ENCODE peak calls at places on chromosomes 5 and 9, in four cellular contexts. J, R, L and O are unnamed samples.

GRCh38 chr5:157900644-157901043 is 41.7 kb upstream of the CLINT1 start:
- DNase-seq in L (no peak), R (no peak), J (no peak), O (no peak)

GRCh38 chr9:110659891-110660541 is 8.6 kb upstream of the MUSK start:
- DNase-seq in R (no peak), J (no peak), L (no peak), O (peak)

GRCh38 chr9:36911037-36911436 is 123.0 kb downstream of the PAX5 start:
- DNase-seq in J (no peak), L (no peak), R (no peak), O (no peak)

GRCh38 chr9:22037954-22038690 is 29.0 kb upstream of the CDKN2B start:
- DNase-seq in J (peak), R (no peak), L (no peak), O (peak)

GRCh38 chr5:160930361-160930760 is 78.3 kb upstream of the ATP10B start:
- DNase-seq in L (no peak), R (no peak), J (no peak), O (no peak)

GRCh38 chr5:22787807-22788206 is 65.3 kb downstream of the CDH12 start:
- DNase-seq in L (no peak), R (no peak), J (no peak), O (no peak)

GRCh38 chr5:33313150-33313549 is 127.6 kb upstream of the TARS1 start:
- DNase-seq in L (no peak), J (peak), R (no peak), O (peak)

GRCh38 chr5:72486371-72486770 is 20.8 kb downstream of the ZNF366 start:
- DNase-seq in J (no peak), L (no peak), R (no peak), O (peak)

GRCh38 chr5:61010759-61011460 is 65.9 kb downstream of the NDUFAF2 start:
- DNase-seq in L (peak), J (peak), R (peak), O (no peak)

GRCh38 chr9:126945682-126946081 is 31.1 kb downstream of the RALGPS1 start:
- DNase-seq in J (no peak), L (no peak), R (peak), O (no peak)

GRCh38 chr9:37971107-37971459 is 67.2 kb upstream of the SLC25A51 start:
- DNase-seq in L (no peak), R (no peak), J (no peak), O (no peak)

GRCh38 chr9:68896495-68896894 is 117.4 kb downstream of the PRKACG start:
- DNase-seq in R (no peak), J (no peak), L (no peak), O (no peak)

GRCh38 chr5:156920861-156921431 is 42.1 kb downstream of the TIMD4 start:
- DNase-seq in R (no peak), J (no peak), L (no peak), O (no peak)

GRCh38 chr9:133822439-133823065 is 84.4 kb upstream of the SARDH start:
- DNase-seq in R (no peak), L (no peak), J (no peak), O (no peak)

GRCh38 chr9:137229903-137230719 is 590 bp upstream of the SLC34A3 start:
- DNase-seq in L (no peak), R (no peak), J (no peak), O (no peak)

GRCh38 chr9:116705531-116705930 is 18.4 kb downstream of the TRIM32 start:
- DNase-seq in L (no peak), J (no peak), R (no peak), O (no peak)

GRCh38 chr5:123997354-123998215 is 485.6 kb downstream of the CSNK1G3 start:
- DNase-seq in L (no peak), R (no peak), J (no peak), O (no peak)

GRCh38 chr5:173283318-173284288 is 44.6 kb downstream of the STC2 start:
- DNase-seq in J (peak), L (peak), R (peak), O (peak)

GRCh38 chr9:2407450-2407849 is 214.1 kb upstream of the VLDLR start:
- DNase-seq in L (no peak), R (no peak), J (no peak), O (no peak)

GRCh38 chr5:139668064-139668880 is 20.1 kb downstream of the CXXC5 start:
- DNase-seq in L (no peak), R (peak), J (no peak), O (peak)

GRCh38 chr5:59897075-59897474 is 3.5 kb upstream of the PDE4D start:
- DNase-seq in J (no peak), R (no peak), L (no peak), O (no peak)

GRCh38 chr5:59893061-59893435 is 478 bp downstream of the PDE4D start:
- DNase-seq in J (no peak), L (no peak), R (no peak), O (no peak)

DNA sequence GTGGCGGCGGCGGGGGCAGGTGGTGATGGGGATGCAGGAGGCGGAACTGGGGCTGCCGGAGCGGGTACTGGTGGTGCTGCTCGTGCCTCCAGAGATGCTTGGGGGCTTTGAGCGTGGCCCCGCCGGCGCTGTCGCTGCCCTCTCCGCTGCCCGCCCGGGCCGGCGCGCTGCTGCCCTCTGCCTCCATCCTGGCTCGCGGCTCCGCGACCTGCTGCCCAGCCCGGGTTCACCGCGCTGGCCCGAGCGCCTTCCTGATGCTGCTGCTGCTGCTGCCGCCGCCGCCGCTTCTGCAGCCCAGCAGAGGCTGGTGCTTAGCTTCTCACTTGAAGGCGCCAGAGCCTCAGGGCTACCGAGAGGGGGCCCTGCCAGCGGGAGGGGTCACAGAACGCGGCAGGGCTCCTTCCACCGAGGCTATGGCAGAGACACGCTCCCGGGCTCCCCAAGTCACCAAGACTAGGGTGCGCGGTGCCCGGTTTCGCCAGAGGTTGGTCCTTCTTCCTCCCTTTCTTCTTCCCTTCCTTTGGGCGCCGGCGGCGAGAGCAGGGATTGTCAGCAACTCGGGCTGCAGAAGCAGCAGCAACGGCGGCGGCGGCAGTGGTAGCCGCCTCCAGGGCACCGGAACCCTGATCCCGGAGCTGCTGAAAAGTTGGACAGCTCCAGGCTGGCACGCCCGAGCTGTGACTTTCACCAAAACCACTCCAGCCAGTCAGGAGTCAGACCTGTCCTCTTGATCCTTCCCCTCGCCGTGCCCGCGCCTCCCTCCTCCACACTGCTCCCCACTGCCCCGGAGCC is at the start of gene PDE4D:
- DNase-seq in L (no peak), J (no peak), R (no peak), O (peak)
- TF ChIP-seq EZH2 in L (no peak), J (no peak), R (no peak), O (peak)

GRCh38 chr5:119033135-119033534 is 37.8 kb upstream of the DMXL1 start:
- DNase-seq in L (no peak), J (no peak), R (no peak), O (no peak)

GRCh38 chr5:119037496-119038215 is 33.2 kb upstream of the DMXL1 start:
- DNase-seq in L (no peak), R (no peak), J (no peak), O (no peak)

GRCh38 chr5:119032653-119033052 is 38.2 kb upstream of the DMXL1 start:
- DNase-seq in J (no peak), L (no peak), R (no peak), O (no peak)

GRCh38 chr5:119031905-119032304 is 39.0 kb upstream of the DMXL1 start:
- DNase-seq in L (no peak), J (peak), R (peak), O (no peak)

DNA sequence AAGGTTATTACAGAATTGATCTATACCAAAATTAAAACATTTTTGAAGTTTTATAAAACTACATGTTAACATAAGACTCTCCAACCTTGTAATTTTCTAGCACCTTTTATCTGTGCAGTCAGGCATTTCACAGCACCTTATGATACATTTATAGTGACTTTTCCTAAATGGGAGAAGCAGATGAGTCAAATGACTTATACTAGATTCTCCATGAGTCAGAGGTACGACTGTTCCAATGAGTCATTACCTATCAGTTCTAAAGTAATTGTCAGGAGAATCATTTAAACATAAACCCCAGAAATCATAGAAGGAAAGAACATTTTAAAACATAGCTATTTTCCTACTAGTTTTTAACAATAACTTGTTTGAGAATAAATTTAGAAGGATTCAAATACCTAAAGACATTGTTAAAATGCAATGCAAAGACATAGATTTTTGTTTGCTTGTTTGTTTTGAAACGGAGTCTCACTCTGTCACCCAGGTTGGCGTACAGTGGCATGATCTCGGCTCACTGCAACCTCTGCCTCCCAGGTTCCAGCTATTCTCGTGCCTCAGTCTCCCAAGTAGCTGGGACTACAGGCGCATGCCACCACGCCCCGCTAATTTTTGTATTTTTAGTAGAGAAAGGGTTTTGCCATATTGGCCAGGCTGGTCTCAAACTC is 34.7 kb upstream of the DMXL1 start:
- DNase-seq in R (peak), J (peak), L (no peak), O (peak)
- TF ChIP-seq MAX in R (no peak), J (peak), L (no peak), O (no peak)

DNA sequence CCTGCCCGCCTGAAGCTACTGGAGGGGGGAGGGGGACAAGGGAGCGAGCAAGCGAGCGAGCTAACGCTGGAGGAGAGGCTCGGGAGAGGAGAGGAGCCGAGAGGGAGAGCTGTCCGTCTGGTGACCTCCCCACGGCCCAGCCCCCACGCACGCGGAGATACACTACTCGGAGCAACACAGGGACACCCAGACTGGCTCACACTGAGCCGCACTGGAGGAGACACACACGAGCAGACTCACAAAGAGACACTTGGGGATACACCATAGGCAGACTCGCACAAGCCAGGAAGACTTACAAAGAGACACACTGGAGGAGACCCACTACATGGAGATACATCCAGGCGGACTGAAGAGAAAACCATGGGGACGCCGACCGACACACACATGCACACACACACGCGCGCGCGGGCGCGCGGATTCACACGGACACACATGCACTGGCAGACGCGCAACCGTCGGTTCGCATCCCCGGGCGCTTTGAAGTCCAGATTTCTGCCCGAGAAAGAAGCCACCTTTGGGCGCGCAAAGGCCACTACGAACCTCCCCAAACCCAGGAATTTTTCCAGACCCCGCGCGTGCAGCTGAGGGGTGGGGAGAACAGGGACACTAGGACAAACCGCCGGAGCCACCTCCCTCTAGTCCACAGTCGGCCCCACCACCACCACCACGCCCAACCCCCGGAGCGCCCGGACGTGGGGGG is 703 bp downstream of the CNTFR start:
- DNase-seq in J (no peak), L (no peak), R (no peak), O (no peak)
- TF ChIP-seq EZH2 in J (no peak), L (peak), R (no peak), O (peak)

GRCh38 chr5:108560581-108560980 is 178.7 kb upstream of the FBXL17 start:
- DNase-seq in L (no peak), J (no peak), R (no peak), O (no peak)

GRCh38 chr5:108562205-108562454 is 180.2 kb upstream of the FBXL17 start:
- DNase-seq in R (no peak), L (no peak), J (no peak), O (no peak)

GRCh38 chr5:108567429-108567828 is 180.3 kb upstream of the FER start:
- DNase-seq in J (no peak), R (no peak), L (no peak), O (no peak)

GRCh38 chr5:108561416-108562204 is 179.7 kb upstream of the FBXL17 start:
- DNase-seq in L (no peak), J (no peak), R (no peak), O (no peak)

DNA sequence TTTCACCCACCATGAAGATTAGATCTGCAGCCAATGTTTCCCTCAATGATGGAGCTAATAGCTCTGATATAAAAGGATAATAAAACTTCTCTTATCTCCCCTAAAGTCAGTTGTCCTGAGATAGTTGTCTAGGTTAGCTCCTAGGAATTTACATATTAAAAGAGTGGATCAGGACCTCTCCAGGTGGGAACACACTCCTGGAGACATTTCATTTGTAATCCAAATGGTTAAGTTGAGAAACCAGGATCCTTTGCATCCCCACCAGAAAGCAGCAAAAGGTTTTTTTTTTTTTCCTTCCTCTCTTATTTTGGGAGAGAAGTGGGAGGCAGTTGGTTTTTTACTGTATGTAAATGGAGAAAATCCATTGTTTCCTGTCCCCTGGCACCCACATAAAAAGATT is 182.5 kb upstream of the FBXL17 start:
- DNase-seq in J (no peak), L (no peak), R (no peak), O (no peak)
- TF ChIP-seq MAX in J (no peak), L (no peak), R (no peak), O (no peak)

DNA sequence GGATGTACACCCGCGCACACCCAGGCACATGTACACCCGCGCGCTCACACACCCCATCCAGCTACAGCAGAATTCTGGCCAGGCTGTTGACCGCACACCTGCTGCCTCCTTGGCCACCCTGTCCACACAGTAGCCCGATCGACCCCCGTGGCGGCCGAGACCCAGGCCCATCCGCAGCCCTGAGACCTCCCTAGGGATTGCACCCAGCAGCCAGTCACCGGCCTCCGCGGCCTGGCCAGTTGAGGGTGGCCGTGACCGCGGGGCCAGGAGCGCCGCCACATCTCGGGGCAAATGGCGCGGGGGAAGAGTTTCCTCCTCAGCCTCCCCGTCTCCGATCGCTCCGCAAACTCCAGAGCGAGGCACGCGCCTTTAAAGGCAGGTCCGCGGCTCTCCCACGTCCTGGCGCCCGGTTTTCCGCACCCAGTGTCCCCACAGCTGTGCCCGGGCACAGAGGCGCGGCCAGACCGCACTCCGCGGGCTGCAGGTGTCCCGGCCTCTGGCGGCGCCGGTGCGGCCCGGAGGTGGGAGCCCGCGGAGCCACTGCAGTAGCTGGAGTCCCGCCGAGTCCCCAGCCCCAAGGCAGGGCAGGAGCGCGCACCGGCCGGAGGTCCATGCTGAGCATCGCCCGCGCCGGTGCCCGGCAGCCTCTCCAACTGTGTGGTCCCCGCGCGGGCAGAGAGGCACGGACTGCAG is 626 bp upstream of the ADAMTS16 start:
- DNase-seq in J (no peak), L (no peak), R (no peak), O (no peak)
- TF ChIP-seq EZH2 in J (no peak), L (no peak), R (no peak), O (no peak)

DNA sequence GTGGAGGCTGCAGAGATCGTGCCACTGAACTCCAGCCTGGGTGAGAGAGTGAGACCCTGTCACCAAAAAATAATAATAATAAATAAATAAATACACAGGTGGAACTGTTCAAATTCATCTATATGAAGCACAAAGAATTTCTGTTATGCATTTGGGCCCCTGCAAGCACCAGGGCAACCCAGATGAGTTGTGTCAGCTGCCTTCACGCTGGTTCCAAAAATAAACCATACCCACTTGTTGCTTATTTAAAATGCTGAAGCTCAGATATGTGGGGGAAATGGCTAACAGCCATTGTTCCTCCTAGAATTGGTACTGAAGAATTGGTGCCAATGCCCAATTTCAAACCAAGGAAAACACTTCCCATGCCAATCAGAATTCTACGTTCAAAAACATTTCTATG is 10.5 kb upstream of the C5orf15 start:
- DNase-seq in R (no peak), L (no peak), J (no peak), O (no peak)
- TF ChIP-seq MAX in R (no peak), L (no peak), J (no peak), O (no peak)